ENCODE peak calls at places on chromosome 9, in eight cellular contexts. One of them, this sample, is unnamed.

GRCh38 chr9:110093871-110094270 is 114.1 kb downstream of the C9orf152 start:
- DNase-seq in brain microvascular endothelial cell: no peak
- DNase-seq in body of pancreas: no peak
- DNase-seq in HCT116: no peak
- DNase-seq in cardiac fibroblast: no peak
- DNase-seq in AG10803: no peak
- DNase-seq in ascending aorta: no peak
- DNase-seq in naive thymus-derived CD4-positive, alpha-beta T cell: no peak
- DNase-seq in this sample: no peak

GRCh38 chr9:18124760-18125159 is 349.2 kb upstream of the ADAMTSL1 start:
- DNase-seq in body of pancreas: no peak
- DNase-seq in naive thymus-derived CD4-positive, alpha-beta T cell: no peak
- DNase-seq in brain microvascular endothelial cell: no peak
- DNase-seq in ascending aorta: no peak
- DNase-seq in cardiac fibroblast: peak; percentile 52
- DNase-seq in HCT116: no peak
- DNase-seq in AG10803: peak; percentile 22
- DNase-seq in this sample: no peak

GRCh38 chr9:117672397-117672796 is 31.8 kb upstream of the TLR4 start:
- DNase-seq in cardiac fibroblast: peak; percentile 30
- DNase-seq in ascending aorta: no peak
- DNase-seq in brain microvascular endothelial cell: peak; percentile 56
- DNase-seq in AG10803: peak; percentile 78
- DNase-seq in body of pancreas: no peak
- DNase-seq in HCT116: no peak
- DNase-seq in naive thymus-derived CD4-positive, alpha-beta T cell: no peak
- DNase-seq in this sample: peak; percentile 32

GRCh38 chr9:94082553-94082952 is 1.7 kb upstream of the PTPDC1 start:
- DNase-seq in HCT116: no peak
- DNase-seq in ascending aorta: no peak
- DNase-seq in naive thymus-derived CD4-positive, alpha-beta T cell: no peak
- DNase-seq in cardiac fibroblast: no peak
- DNase-seq in brain microvascular endothelial cell: no peak
- DNase-seq in AG10803: no peak
- DNase-seq in body of pancreas: no peak
- DNase-seq in this sample: no peak

GRCh38 chr9:35774907-35775635 is 16.3 kb upstream of the NPR2 start:
- DNase-seq in ascending aorta: no peak
- DNase-seq in AG10803: no peak
- DNase-seq in body of pancreas: peak; percentile 31
- DNase-seq in brain microvascular endothelial cell: no peak
- DNase-seq in cardiac fibroblast: peak; percentile 46
- DNase-seq in naive thymus-derived CD4-positive, alpha-beta T cell: no peak
- DNase-seq in HCT116: no peak
- DNase-seq in this sample: no peak

GRCh38 chr9:127457191-127457878 is 6.0 kb downstream of the LRSAM1 start:
- DNase-seq in body of pancreas: no peak
- DNase-seq in ascending aorta: no peak
- DNase-seq in AG10803: no peak
- DNase-seq in brain microvascular endothelial cell: no peak
- DNase-seq in HCT116: no peak
- DNase-seq in cardiac fibroblast: no peak
- DNase-seq in naive thymus-derived CD4-positive, alpha-beta T cell: no peak
- DNase-seq in this sample: no peak

GRCh38 chr9:19232830-19233194 is 2.3 kb downstream of the DENND4C start:
- DNase-seq in naive thymus-derived CD4-positive, alpha-beta T cell: no peak
- DNase-seq in body of pancreas: peak; percentile 13
- DNase-seq in HCT116: no peak
- DNase-seq in cardiac fibroblast: peak; percentile 60
- DNase-seq in brain microvascular endothelial cell: peak; percentile 27
- DNase-seq in ascending aorta: no peak
- DNase-seq in AG10803: peak; percentile 33
- DNase-seq in this sample: no peak

GRCh38 chr9:34454571-34455065 is 3.8 kb downstream of the FAM219A start:
- DNase-seq in brain microvascular endothelial cell: peak; percentile 79
- DNase-seq in ascending aorta: no peak
- DNase-seq in AG10803: peak; percentile 45
- DNase-seq in naive thymus-derived CD4-positive, alpha-beta T cell: no peak
- DNase-seq in cardiac fibroblast: peak; percentile 46
- DNase-seq in body of pancreas: no peak
- DNase-seq in HCT116: peak; percentile 39
- DNase-seq in this sample: peak; percentile 73

GRCh38 chr9:126509718-126510117 is 104.0 kb upstream of the LMX1B start:
- DNase-seq in cardiac fibroblast: no peak
- DNase-seq in naive thymus-derived CD4-positive, alpha-beta T cell: no peak
- DNase-seq in body of pancreas: no peak
- DNase-seq in AG10803: no peak
- DNase-seq in ascending aorta: no peak
- DNase-seq in brain microvascular endothelial cell: no peak
- DNase-seq in HCT116: no peak
- DNase-seq in this sample: no peak

GRCh38 chr9:131396626-131397025 is 2.7 kb downstream of the PRRC2B start:
- DNase-seq in cardiac fibroblast: no peak
- DNase-seq in brain microvascular endothelial cell: no peak
- DNase-seq in naive thymus-derived CD4-positive, alpha-beta T cell: no peak
- DNase-seq in ascending aorta: no peak
- DNase-seq in body of pancreas: no peak
- DNase-seq in HCT116: no peak
- DNase-seq in AG10803: no peak
- DNase-seq in this sample: no peak

GRCh38 chr9:32631991-32632390 is 3.5 kb downstream of the TAF1L start:
- DNase-seq in ascending aorta: no peak
- DNase-seq in body of pancreas: no peak
- DNase-seq in HCT116: no peak
- DNase-seq in cardiac fibroblast: no peak
- DNase-seq in AG10803: no peak
- DNase-seq in naive thymus-derived CD4-positive, alpha-beta T cell: no peak
- DNase-seq in brain microvascular endothelial cell: no peak
- DNase-seq in this sample: no peak

GRCh38 chr9:110969971-110970381 is 68.3 kb downstream of the LPAR1 start:
- DNase-seq in HCT116: no peak
- DNase-seq in body of pancreas: no peak
- DNase-seq in cardiac fibroblast: peak; percentile 76
- DNase-seq in naive thymus-derived CD4-positive, alpha-beta T cell: no peak
- DNase-seq in brain microvascular endothelial cell: peak; percentile 80
- DNase-seq in ascending aorta: no peak
- DNase-seq in AG10803: peak; percentile 80
- DNase-seq in this sample: peak; percentile 36

GRCh38 chr9:109329274-109330258 is 8.7 kb upstream of the EPB41L4B start:
- DNase-seq in AG10803: peak; percentile 40
- DNase-seq in cardiac fibroblast: peak; percentile 75
- DNase-seq in ascending aorta: peak; percentile 24
- DNase-seq in naive thymus-derived CD4-positive, alpha-beta T cell: no peak
- DNase-seq in body of pancreas: peak; percentile 94
- DNase-seq in brain microvascular endothelial cell: no peak
- DNase-seq in HCT116: no peak
- DNase-seq in this sample: peak; percentile 44

GRCh38 chr9:129133067-129133466 is 21.9 kb downstream of the PTPA start:
- DNase-seq in ascending aorta: no peak
- DNase-seq in cardiac fibroblast: no peak
- DNase-seq in brain microvascular endothelial cell: no peak
- DNase-seq in AG10803: no peak
- DNase-seq in HCT116: no peak
- DNase-seq in body of pancreas: no peak
- DNase-seq in naive thymus-derived CD4-positive, alpha-beta T cell: no peak
- DNase-seq in this sample: no peak

GRCh38 chr9:121607434-121608248 is 43.8 kb upstream of the DAB2IP start:
- DNase-seq in body of pancreas: no peak
- DNase-seq in naive thymus-derived CD4-positive, alpha-beta T cell: no peak
- DNase-seq in HCT116: peak; percentile 24
- DNase-seq in ascending aorta: no peak
- DNase-seq in cardiac fibroblast: peak; percentile 49
- DNase-seq in AG10803: no peak
- DNase-seq in brain microvascular endothelial cell: peak; percentile 34
- DNase-seq in this sample: no peak

DNA sequence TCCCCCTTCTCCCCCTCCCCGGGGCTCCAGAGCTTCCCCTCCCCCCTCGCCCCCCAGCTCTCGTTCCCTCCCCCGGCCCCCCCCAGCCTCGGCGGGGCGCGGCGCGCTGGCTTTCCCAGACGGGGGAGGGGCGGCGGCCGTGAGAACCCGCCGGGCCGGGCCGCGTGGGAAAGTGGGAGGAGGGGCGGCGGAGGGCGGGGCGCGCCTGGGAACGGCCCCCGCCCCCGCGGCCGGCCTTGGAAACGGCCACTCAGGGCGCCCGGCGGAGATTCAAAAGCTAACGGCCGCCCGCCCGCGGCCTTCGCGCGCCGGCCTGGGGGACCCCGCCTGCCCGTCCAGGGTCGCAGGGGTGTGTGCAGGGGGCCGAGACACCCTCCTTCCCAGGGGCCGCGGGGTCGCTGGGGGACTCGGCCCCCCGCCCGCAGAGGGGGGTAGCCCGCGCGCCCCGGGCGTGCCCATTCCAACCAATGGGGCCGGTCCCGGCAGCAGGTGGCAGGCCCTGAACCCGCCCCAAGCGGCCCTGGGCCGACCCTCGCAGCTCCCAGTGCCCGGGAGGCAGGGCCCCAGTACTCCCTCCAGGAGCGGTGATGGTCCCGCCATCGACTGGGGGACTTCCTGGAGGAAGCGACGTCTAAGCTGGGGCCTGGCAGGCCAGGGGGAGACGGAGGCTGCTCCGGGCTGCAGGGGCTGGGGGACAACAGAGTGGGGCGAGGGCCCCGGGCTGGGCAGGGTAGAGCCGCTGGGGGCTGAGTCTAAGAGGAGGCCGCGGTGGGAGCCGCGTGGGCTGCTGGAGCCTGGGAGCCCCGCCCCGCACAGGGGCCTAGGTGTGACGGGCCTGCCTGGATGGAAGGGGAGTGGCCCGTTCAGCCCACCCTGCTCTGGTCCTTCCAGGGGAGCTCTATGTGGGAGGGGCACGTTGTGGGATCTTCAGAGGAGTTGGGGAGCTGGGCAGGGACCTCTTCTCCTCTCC is 14.2 kb upstream of the NRARP start:
- DNase-seq in AG10803: no peak
- DNase-seq in HCT116: no peak
- DNase-seq in ascending aorta: no peak
- DNase-seq in body of pancreas: peak; percentile 66
- DNase-seq in brain microvascular endothelial cell: no peak
- DNase-seq in cardiac fibroblast: peak; percentile 46
- DNase-seq in naive thymus-derived CD4-positive, alpha-beta T cell: peak; percentile 15
- DNase-seq in this sample: no peak
- H3K4me3 ChIP-seq in AG10803: no peak overlapping the region
- H3K4me3 ChIP-seq in HCT116: no peak overlapping the region
- H3K4me3 ChIP-seq in ascending aorta: peak overlapping the region; percentile 51
- H3K4me3 ChIP-seq in body of pancreas: no peak overlapping the region
- H3K4me3 ChIP-seq in brain microvascular endothelial cell: peak overlapping the region; percentile 3
- H3K4me3 ChIP-seq in cardiac fibroblast: no peak overlapping the region
- H3K4me3 ChIP-seq in naive thymus-derived CD4-positive, alpha-beta T cell: no peak overlapping the region
- H3K4me3 ChIP-seq in this sample: no peak overlapping the region

GRCh38 chr9:12812710-12813109 is 37.9 kb downstream of the LURAP1L start:
- DNase-seq in cardiac fibroblast: no peak
- DNase-seq in body of pancreas: no peak
- DNase-seq in ascending aorta: no peak
- DNase-seq in AG10803: no peak
- DNase-seq in naive thymus-derived CD4-positive, alpha-beta T cell: no peak
- DNase-seq in HCT116: no peak
- DNase-seq in brain microvascular endothelial cell: no peak
- DNase-seq in this sample: no peak
- H3K4me3 ChIP-seq in cardiac fibroblast: no peak overlapping the region
- H3K4me3 ChIP-seq in body of pancreas: no peak overlapping the region
- H3K4me3 ChIP-seq in ascending aorta: no peak overlapping the region
- H3K4me3 ChIP-seq in AG10803: no peak overlapping the region
- H3K4me3 ChIP-seq in naive thymus-derived CD4-positive, alpha-beta T cell: no peak overlapping the region
- H3K4me3 ChIP-seq in HCT116: no peak overlapping the region
- H3K4me3 ChIP-seq in brain microvascular endothelial cell: no peak overlapping the region
- H3K4me3 ChIP-seq in this sample: no peak overlapping the region

GRCh38 chr9:134868751-134869553 is 11.7 kb upstream of the FCN2 start:
- DNase-seq in ascending aorta: no peak
- DNase-seq in naive thymus-derived CD4-positive, alpha-beta T cell: no peak
- DNase-seq in brain microvascular endothelial cell: no peak
- DNase-seq in cardiac fibroblast: no peak
- DNase-seq in body of pancreas: no peak
- DNase-seq in AG10803: no peak
- DNase-seq in HCT116: no peak
- DNase-seq in this sample: no peak
- H3K4me3 ChIP-seq in ascending aorta: no peak overlapping the region
- H3K4me3 ChIP-seq in naive thymus-derived CD4-positive, alpha-beta T cell: no peak overlapping the region
- H3K4me3 ChIP-seq in brain microvascular endothelial cell: no peak overlapping the region
- H3K4me3 ChIP-seq in cardiac fibroblast: no peak overlapping the region
- H3K4me3 ChIP-seq in body of pancreas: no peak overlapping the region
- H3K4me3 ChIP-seq in AG10803: no peak overlapping the region
- H3K4me3 ChIP-seq in HCT116: no peak overlapping the region
- H3K4me3 ChIP-seq in this sample: no peak overlapping the region

DNA sequence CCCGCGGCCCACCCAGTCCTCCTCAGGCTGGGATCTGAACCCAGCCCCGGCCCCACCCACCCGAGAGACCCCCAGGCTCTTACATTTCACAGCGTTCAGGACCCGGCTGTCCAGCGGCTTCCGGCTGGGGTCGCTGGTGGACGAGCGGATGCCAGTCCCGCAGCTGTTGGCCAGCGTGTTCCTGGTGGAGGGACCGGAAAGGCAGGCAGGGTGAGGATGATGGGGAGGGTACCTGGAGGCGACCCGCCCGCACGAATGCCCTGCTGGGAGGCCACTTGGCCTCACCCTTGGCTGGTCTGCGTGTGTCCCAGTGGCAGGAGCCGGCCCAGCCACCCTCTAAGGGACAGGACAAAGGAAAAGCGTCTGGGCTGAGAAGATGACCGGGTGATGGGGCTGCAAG is 51.9 kb upstream of the UBAC1 start:
- DNase-seq in AG10803: no peak
- DNase-seq in brain microvascular endothelial cell: no peak
- DNase-seq in naive thymus-derived CD4-positive, alpha-beta T cell: no peak
- DNase-seq in cardiac fibroblast: no peak
- DNase-seq in body of pancreas: no peak
- DNase-seq in ascending aorta: no peak
- DNase-seq in HCT116: no peak
- DNase-seq in this sample: no peak
- H3K4me3 ChIP-seq in AG10803: no peak overlapping the region
- H3K4me3 ChIP-seq in brain microvascular endothelial cell: no peak overlapping the region
- H3K4me3 ChIP-seq in naive thymus-derived CD4-positive, alpha-beta T cell: no peak overlapping the region
- H3K4me3 ChIP-seq in cardiac fibroblast: no peak overlapping the region
- H3K4me3 ChIP-seq in body of pancreas: no peak overlapping the region
- H3K4me3 ChIP-seq in ascending aorta: no peak overlapping the region
- H3K4me3 ChIP-seq in HCT116: no peak overlapping the region
- H3K4me3 ChIP-seq in this sample: no peak overlapping the region

DNA sequence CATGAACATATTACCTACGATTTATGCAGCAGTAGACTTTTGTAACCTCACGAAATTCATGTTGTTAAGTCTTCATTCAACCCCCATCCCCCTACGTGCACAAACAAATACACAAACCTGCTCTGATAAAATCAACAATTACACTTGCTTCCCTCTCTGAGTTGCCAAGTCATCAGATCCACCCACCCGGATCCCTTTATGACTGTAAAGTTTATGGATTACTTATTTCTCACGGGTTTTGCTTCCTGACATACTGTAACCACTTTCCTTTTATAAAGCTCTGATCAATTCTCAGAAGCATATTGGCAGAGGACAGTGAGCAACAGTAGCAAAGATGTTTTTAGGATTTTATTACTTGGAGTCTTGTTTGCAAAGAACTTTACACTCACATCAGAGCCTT is 70.5 kb downstream of the MLLT3 start:
- DNase-seq in body of pancreas: no peak
- DNase-seq in cardiac fibroblast: no peak
- DNase-seq in naive thymus-derived CD4-positive, alpha-beta T cell: no peak
- DNase-seq in HCT116: no peak
- DNase-seq in brain microvascular endothelial cell: no peak
- DNase-seq in ascending aorta: no peak
- DNase-seq in AG10803: no peak
- DNase-seq in this sample: no peak
- H3K4me3 ChIP-seq in body of pancreas: no peak overlapping the region
- H3K4me3 ChIP-seq in cardiac fibroblast: no peak overlapping the region
- H3K4me3 ChIP-seq in naive thymus-derived CD4-positive, alpha-beta T cell: no peak overlapping the region
- H3K4me3 ChIP-seq in HCT116: no peak overlapping the region
- H3K4me3 ChIP-seq in brain microvascular endothelial cell: no peak overlapping the region
- H3K4me3 ChIP-seq in ascending aorta: no peak overlapping the region
- H3K4me3 ChIP-seq in AG10803: no peak overlapping the region
- H3K4me3 ChIP-seq in this sample: no peak overlapping the region

GRCh38 chr9:96382175-96382574 is 1.3 kb downstream of the SLC35D2 start:
- DNase-seq in cardiac fibroblast: no peak
- DNase-seq in AG10803: peak; percentile 11
- DNase-seq in ascending aorta: no peak
- DNase-seq in HCT116: peak; percentile 35
- DNase-seq in brain microvascular endothelial cell: peak; percentile 15
- DNase-seq in body of pancreas: no peak
- DNase-seq in naive thymus-derived CD4-positive, alpha-beta T cell: no peak
- DNase-seq in this sample: no peak
- H3K4me3 ChIP-seq in cardiac fibroblast: no peak overlapping the region
- H3K4me3 ChIP-seq in AG10803: no peak overlapping the region
- H3K4me3 ChIP-seq in ascending aorta: peak overlapping the region; percentile 94
- H3K4me3 ChIP-seq in HCT116: peak overlapping the region; percentile 59
- H3K4me3 ChIP-seq in brain microvascular endothelial cell: no peak overlapping the region
- H3K4me3 ChIP-seq in body of pancreas: no peak overlapping the region
- H3K4me3 ChIP-seq in naive thymus-derived CD4-positive, alpha-beta T cell: no peak overlapping the region
- H3K4me3 ChIP-seq in this sample: no peak overlapping the region